ENCODE peak calls at places on chromosomes 13 and 19, in six cellular contexts. One of them, this sample, is unnamed.

GRCh38 chr13:26259634-26260033 is 5.7 kb downstream of the CDK8 start:
- DNase-seq in heart left ventricle: no peak
- DNase-seq in tibial nerve: no peak
- DNase-seq in left lung: no peak
- DNase-seq in colonic mucosa: no peak
- DNase-seq in Peyer's patch: no peak
- DNase-seq in this sample: no peak

GRCh38 chr13:42990147-42990990 is 1.7 kb downstream of the EPSTI1 start:
- DNase-seq in heart left ventricle: no peak
- DNase-seq in colonic mucosa: no peak
- DNase-seq in tibial nerve: no peak
- DNase-seq in Peyer's patch: no peak
- DNase-seq in left lung: no peak
- DNase-seq in this sample: no peak

GRCh38 chr13:75365724-75366173 is 116.2 kb downstream of the TBC1D4 start:
- DNase-seq in tibial nerve: no peak
- DNase-seq in Peyer's patch: no peak
- DNase-seq in colonic mucosa: no peak
- DNase-seq in left lung: no peak
- DNase-seq in heart left ventricle: no peak
- DNase-seq in this sample: no peak

GRCh38 chr13:27280009-27280646 is 9.5 kb downstream of the RASL11A start:
- DNase-seq in colonic mucosa: no peak
- DNase-seq in tibial nerve: no peak
- DNase-seq in Peyer's patch: no peak
- DNase-seq in left lung: no peak
- DNase-seq in heart left ventricle: no peak
- DNase-seq in this sample: no peak

GRCh38 chr19:28307460-28307859 is 905.5 kb downstream of the UQCRFS1 start:
- DNase-seq in Peyer's patch: no peak
- DNase-seq in tibial nerve: no peak
- DNase-seq in heart left ventricle: no peak
- DNase-seq in colonic mucosa: no peak
- DNase-seq in left lung: no peak
- DNase-seq in this sample: no peak

GRCh38 chr13:113669871-113670341 is 2.9 kb downstream of the GRK1 start:
- DNase-seq in heart left ventricle: peak; percentile 26
- DNase-seq in left lung: peak; percentile 54
- DNase-seq in colonic mucosa: no peak
- DNase-seq in Peyer's patch: no peak
- DNase-seq in tibial nerve: peak; percentile 12
- DNase-seq in this sample: peak; percentile 41

GRCh38 chr13:96984061-96984508 is 10.2 kb downstream of the OXGR1 start:
- DNase-seq in heart left ventricle: no peak
- DNase-seq in tibial nerve: no peak
- DNase-seq in left lung: no peak
- DNase-seq in colonic mucosa: peak; percentile 73
- DNase-seq in Peyer's patch: no peak
- DNase-seq in this sample: peak; percentile 67

GRCh38 chr19:4516939-4517300 is 1.4 kb downstream of the PLIN4 start:
- DNase-seq in heart left ventricle: peak; percentile 58
- DNase-seq in Peyer's patch: no peak
- DNase-seq in tibial nerve: no peak
- DNase-seq in left lung: no peak
- DNase-seq in colonic mucosa: no peak
- DNase-seq in this sample: no peak

GRCh38 chr19:12913871-12914690 is 5.0 kb downstream of the SYCE2 start:
- DNase-seq in heart left ventricle: no peak
- DNase-seq in tibial nerve: no peak
- DNase-seq in colonic mucosa: no peak
- DNase-seq in left lung: no peak
- DNase-seq in Peyer's patch: peak; percentile 61
- DNase-seq in this sample: no peak

GRCh38 chr19:48393559-48394330 is at the start of gene GRIN2D:
- DNase-seq in left lung: peak; percentile 76
- DNase-seq in tibial nerve: no peak
- DNase-seq in heart left ventricle: no peak
- DNase-seq in colonic mucosa: no peak
- DNase-seq in Peyer's patch: no peak
- DNase-seq in this sample: no peak

GRCh38 chr13:76210262-76210661 is 574.1 kb downstream of the LMO7 start:
- DNase-seq in heart left ventricle: peak; percentile 67
- DNase-seq in left lung: no peak
- DNase-seq in Peyer's patch: no peak
- DNase-seq in tibial nerve: no peak
- DNase-seq in colonic mucosa: no peak
- DNase-seq in this sample: no peak

GRCh38 chr13:23086951-23087350 is 93.8 kb upstream of the SGCG start:
- DNase-seq in tibial nerve: no peak
- DNase-seq in left lung: no peak
- DNase-seq in Peyer's patch: no peak
- DNase-seq in heart left ventricle: no peak
- DNase-seq in colonic mucosa: no peak
- DNase-seq in this sample: no peak

GRCh38 chr19:12994701-12995595 is at the start of gene NFIX:
- DNase-seq in colonic mucosa: peak; percentile 71
- DNase-seq in Peyer's patch: peak; percentile 59
- DNase-seq in heart left ventricle: peak; percentile 73
- DNase-seq in tibial nerve: peak; percentile 63
- DNase-seq in left lung: peak; percentile 88
- DNase-seq in this sample: no peak

GRCh38 chr19:34712606-34713261 is 21.3 kb upstream of the ZNF181 start:
- DNase-seq in heart left ventricle: peak; percentile 37
- DNase-seq in left lung: no peak
- DNase-seq in colonic mucosa: peak; percentile 69
- DNase-seq in Peyer's patch: peak; percentile 35
- DNase-seq in tibial nerve: no peak
- DNase-seq in this sample: no peak

GRCh38 chr13:36430247-36431203 is 1.8 kb upstream of the CCNA1 start:
- DNase-seq in heart left ventricle: peak; percentile 31
- DNase-seq in colonic mucosa: no peak
- DNase-seq in Peyer's patch: no peak
- DNase-seq in tibial nerve: no peak
- DNase-seq in left lung: no peak
- DNase-seq in this sample: no peak

GRCh38 chr19:872266-872951 is 12.9 kb downstream of the CFD start:
- DNase-seq in heart left ventricle: peak; percentile 67
- DNase-seq in colonic mucosa: peak; percentile 92
- DNase-seq in Peyer's patch: peak; percentile 59
- DNase-seq in tibial nerve: no peak
- DNase-seq in left lung: peak; percentile 90
- DNase-seq in this sample: no peak

GRCh38 chr19:51119089-51119488 is 5.6 kb upstream of the SIGLEC9 start:
- DNase-seq in colonic mucosa: no peak
- DNase-seq in Peyer's patch: no peak
- DNase-seq in left lung: no peak
- DNase-seq in heart left ventricle: no peak
- DNase-seq in tibial nerve: no peak
- DNase-seq in this sample: no peak

GRCh38 chr13:103386341-103386740 is 320.1 kb upstream of the SLC10A2 start:
- DNase-seq in heart left ventricle: peak; percentile 26
- DNase-seq in left lung: no peak
- DNase-seq in colonic mucosa: no peak
- DNase-seq in Peyer's patch: no peak
- DNase-seq in tibial nerve: no peak
- DNase-seq in this sample: no peak

GRCh38 chr13:94234766-94235165 is 244.7 kb downstream of the DCT start:
- DNase-seq in colonic mucosa: no peak
- DNase-seq in heart left ventricle: no peak
- DNase-seq in left lung: no peak
- DNase-seq in Peyer's patch: no peak
- DNase-seq in tibial nerve: no peak
- DNase-seq in this sample: no peak

GRCh38 chr13:34867590-34867989 is 74.5 kb upstream of the NBEA start:
- DNase-seq in tibial nerve: no peak
- DNase-seq in left lung: no peak
- DNase-seq in heart left ventricle: no peak
- DNase-seq in Peyer's patch: no peak
- DNase-seq in colonic mucosa: no peak
- DNase-seq in this sample: no peak

GRCh38 chr13:91904005-91904404 is 505.6 kb downstream of the GPC5 start:
- DNase-seq in left lung: no peak
- DNase-seq in heart left ventricle: no peak
- DNase-seq in Peyer's patch: no peak
- DNase-seq in tibial nerve: no peak
- DNase-seq in colonic mucosa: no peak
- DNase-seq in this sample: no peak

GRCh38 chr13:99353836-99354235 is 46.6 kb upstream of the GPR183 start:
- DNase-seq in Peyer's patch: no peak
- DNase-seq in heart left ventricle: no peak
- DNase-seq in left lung: no peak
- DNase-seq in colonic mucosa: no peak
- DNase-seq in tibial nerve: no peak
- DNase-seq in this sample: no peak

GRCh38 chr13:113545931-113546516 is 38.5 kb upstream of the TFDP1 start:
- DNase-seq in Peyer's patch: no peak
- DNase-seq in heart left ventricle: no peak
- DNase-seq in tibial nerve: no peak
- DNase-seq in left lung: peak; percentile 73
- DNase-seq in colonic mucosa: no peak
- DNase-seq in this sample: peak; percentile 45

GRCh38 chr13:113849546-113849945 is 14.3 kb downstream of the GAS6 start:
- DNase-seq in heart left ventricle: no peak
- DNase-seq in left lung: no peak
- DNase-seq in tibial nerve: no peak
- DNase-seq in Peyer's patch: no peak
- DNase-seq in colonic mucosa: peak; percentile 12
- DNase-seq in this sample: no peak

GRCh38 chr13:57716295-57716694 is 84.8 kb downstream of the PCDH17 start:
- DNase-seq in Peyer's patch: no peak
- DNase-seq in heart left ventricle: no peak
- DNase-seq in tibial nerve: no peak
- DNase-seq in colonic mucosa: no peak
- DNase-seq in left lung: no peak
- DNase-seq in this sample: no peak
- TF ChIP-seq CTCF in Peyer's patch: no peak
- TF ChIP-seq CTCF in heart left ventricle: no peak
- TF ChIP-seq CTCF in tibial nerve: no peak
- TF ChIP-seq CTCF in colonic mucosa: no peak
- TF ChIP-seq CTCF in left lung: no peak
- TF ChIP-seq CTCF in this sample: no peak

DNA sequence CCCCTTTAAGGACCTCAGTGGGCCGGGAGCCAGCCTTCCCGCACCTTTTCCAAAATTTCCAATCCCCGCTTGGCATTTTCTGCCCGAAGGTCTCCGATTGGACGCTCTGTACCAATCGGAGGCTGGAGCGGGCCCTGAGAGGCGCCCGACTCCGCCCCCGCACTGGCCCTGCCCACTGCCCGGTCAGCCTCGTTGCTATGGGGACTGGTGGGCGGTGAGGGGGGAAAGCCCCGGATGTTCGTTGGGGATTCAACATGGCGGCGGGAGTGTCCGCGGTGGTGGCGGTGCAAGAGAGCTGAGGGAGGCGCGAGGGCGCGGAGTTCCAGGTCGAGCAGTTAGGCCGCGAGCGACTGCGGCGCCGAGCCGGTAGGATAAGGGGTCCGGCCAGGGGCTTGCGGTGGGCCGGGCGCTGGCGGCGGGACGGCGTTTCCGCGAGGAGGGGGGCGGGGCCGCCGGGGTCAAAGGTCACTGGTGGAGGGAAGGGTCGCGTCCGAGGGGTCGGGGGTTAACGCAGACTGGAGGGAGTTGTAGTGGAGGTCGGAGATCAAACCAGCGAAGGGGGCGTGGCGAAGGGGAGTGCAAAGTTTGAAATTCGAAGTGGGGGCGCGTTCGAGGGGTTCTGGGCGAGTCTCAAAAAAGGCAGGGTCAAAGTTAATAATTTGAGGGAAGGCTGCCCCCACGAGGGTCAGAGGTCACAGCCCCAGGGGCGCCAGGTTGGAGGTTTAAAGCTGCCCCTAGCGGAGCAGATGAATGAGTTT is at the start of gene PAK4:
- DNase-seq in tibial nerve: peak; percentile 98
- DNase-seq in left lung: peak; percentile 98
- DNase-seq in Peyer's patch: peak; percentile 98
- DNase-seq in colonic mucosa: peak; percentile 97
- DNase-seq in heart left ventricle: peak; percentile 98
- DNase-seq in this sample: peak; percentile 98
- H3K4me1 ChIP-seq in tibial nerve: peaks cover 56% of the 10 kb centered on the region
- H3K4me1 ChIP-seq in left lung: peaks cover 8% of the 10 kb centered on the region
- H3K4me1 ChIP-seq in Peyer's patch: no peaks in the 10 kb centered on the region
- H3K4me1 ChIP-seq in colonic mucosa: peaks cover 15% of the 10 kb centered on the region
- H3K4me1 ChIP-seq in heart left ventricle: peaks cover 36% of the 10 kb centered on the region
- H3K4me1 ChIP-seq in this sample: peaks cover 14% of the 10 kb centered on the region

DNA sequence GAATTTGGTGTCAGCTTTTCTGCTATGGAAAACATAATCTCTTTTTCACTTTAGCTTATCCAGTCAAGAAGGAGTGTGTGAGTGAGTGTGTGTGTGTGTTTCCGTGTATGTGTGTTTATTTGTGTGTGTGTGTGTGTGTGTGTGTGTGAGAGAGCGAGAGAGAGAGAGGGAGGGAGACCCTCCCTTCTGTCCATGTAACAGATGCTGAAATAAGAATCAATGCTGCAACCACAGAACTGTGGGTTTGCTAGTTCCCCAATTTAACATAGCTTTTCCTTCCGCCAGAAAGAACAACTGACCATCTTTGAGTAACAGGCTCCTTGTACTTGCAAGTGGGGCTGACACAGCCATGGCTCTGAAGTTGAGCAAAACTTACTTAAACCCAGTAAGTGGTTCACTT is 5.2 kb downstream of the LCP1 start:
- DNase-seq in heart left ventricle: no peak
- DNase-seq in Peyer's patch: peak; percentile 68
- DNase-seq in colonic mucosa: no peak
- DNase-seq in tibial nerve: no peak
- DNase-seq in left lung: no peak
- DNase-seq in this sample: no peak
- H3K4me3 ChIP-seq in heart left ventricle: no peak overlapping the region
- H3K4me3 ChIP-seq in Peyer's patch: peak overlapping the region; percentile 40
- H3K4me3 ChIP-seq in colonic mucosa: no peak overlapping the region
- H3K4me3 ChIP-seq in tibial nerve: no peak overlapping the region
- H3K4me3 ChIP-seq in left lung: peak overlapping the region; percentile 52
- H3K4me3 ChIP-seq in this sample: no peak overlapping the region

GRCh38 chr13:38970380-38971051 is 20.1 kb downstream of the STOML3 start:
- DNase-seq in Peyer's patch: no peak
- DNase-seq in colonic mucosa: no peak
- DNase-seq in heart left ventricle: no peak
- DNase-seq in tibial nerve: no peak
- DNase-seq in left lung: no peak
- DNase-seq in this sample: no peak

GRCh38 chr13:38965281-38965680 is 25.4 kb downstream of the STOML3 start:
- DNase-seq in Peyer's patch: no peak
- DNase-seq in left lung: no peak
- DNase-seq in tibial nerve: no peak
- DNase-seq in heart left ventricle: no peak
- DNase-seq in colonic mucosa: no peak
- DNase-seq in this sample: no peak

GRCh38 chr13:38969187-38969586 is 21.4 kb downstream of the STOML3 start:
- DNase-seq in left lung: no peak
- DNase-seq in Peyer's patch: no peak
- DNase-seq in colonic mucosa: no peak
- DNase-seq in heart left ventricle: no peak
- DNase-seq in tibial nerve: no peak
- DNase-seq in this sample: no peak

DNA sequence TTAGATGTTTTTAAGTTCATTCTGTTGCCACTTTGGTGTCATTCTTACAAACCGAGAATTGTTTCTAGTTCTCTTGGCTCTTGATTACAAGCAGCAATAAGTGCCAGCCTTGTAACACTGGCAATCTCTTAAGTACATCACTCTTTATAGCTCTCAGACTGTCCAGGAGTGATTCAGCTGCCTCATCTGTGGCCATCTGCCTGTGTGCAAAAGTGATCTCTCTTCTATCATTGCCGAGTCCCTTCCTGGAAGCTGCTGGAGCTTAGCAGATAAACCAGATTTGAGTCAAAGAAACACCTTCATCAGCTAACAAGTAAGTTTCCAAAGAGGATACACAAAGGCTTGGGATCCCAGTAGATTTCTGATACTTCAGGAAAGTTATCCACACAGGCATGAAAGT is 23.2 kb downstream of the STOML3 start:
- DNase-seq in left lung: no peak
- DNase-seq in colonic mucosa: no peak
- DNase-seq in tibial nerve: no peak
- DNase-seq in heart left ventricle: no peak
- DNase-seq in Peyer's patch: no peak
- DNase-seq in this sample: no peak
- TF ChIP-seq CTCF in left lung: no peak
- TF ChIP-seq CTCF in colonic mucosa: no peak
- TF ChIP-seq CTCF in tibial nerve: no peak
- TF ChIP-seq CTCF in heart left ventricle: no peak
- TF ChIP-seq CTCF in Peyer's patch: no peak
- TF ChIP-seq CTCF in this sample: no peak